ENCODE peak calls at places on chromosome 9, in eight cellular contexts. T is CD8-positive, alpha-beta T cell; U is left ventricle myocardium inferior; D is HepG2; P is right atrium auricular region; Q is breast epithelium; I is HCT116; L is astrocyte. B is an unnamed sample.

GRCh38 chr9:90600029-90600428 is 42.6 kb downstream of the DIRAS2 start:
- DNase-seq in Q (no peak), L (no peak), U (no peak), T (no peak), P (no peak), D (no peak), I (no peak), B (no peak)

GRCh38 chr9:121694582-121694981 is 43.1 kb downstream of the DAB2IP start:
- DNase-seq in U (no peak), L (no peak), D (no peak), T (no peak), I (no peak), Q (no peak), P (no peak), B (no peak)

GRCh38 chr9:87276327-87276841 is 221.3 kb upstream of the DAPK1 start:
- DNase-seq in T (no peak), L (peak; percentile 84), Q (no peak), P (no peak), U (no peak), D (no peak), I (no peak), B (no peak)

GRCh38 chr9:134010310-134010709 is 15.0 kb upstream of the BRD3OS start:
- DNase-seq in L (no peak), U (no peak), I (no peak), T (no peak), Q (no peak), P (no peak), D (no peak), B (no peak)

GRCh38 chr9:121138973-121139372 is 62.7 kb downstream of the RAB14 start:
- DNase-seq in U (no peak), L (no peak), T (no peak), I (no peak), P (no peak), Q (no peak), D (no peak), B (no peak)

GRCh38 chr9:113578877-113579269 is 115.3 kb downstream of the RGS3 start:
- DNase-seq in Q (peak; percentile 78), P (peak; percentile 77), U (peak; percentile 43), I (peak; percentile 59), L (peak; percentile 97), D (no peak), T (peak; percentile 87), B (no peak)

GRCh38 chr9:97670586-97670985 is 26.6 kb downstream of the XPA start:
- DNase-seq in Q (no peak), P (no peak), T (no peak), I (no peak), L (no peak), D (no peak), U (no peak), B (no peak)

GRCh38 chr9:124262596-124263045 is 4.9 kb downstream of the NEK6 start:
- DNase-seq in L (peak; percentile 77), I (no peak), P (no peak), Q (no peak), U (no peak), T (no peak), D (no peak), B (no peak)

GRCh38 chr9:104856413-104856941 is 71.5 kb downstream of the ABCA1 start:
- DNase-seq in U (no peak), L (no peak), Q (no peak), P (no peak), I (no peak), T (no peak), D (peak; percentile 86), B (no peak)

GRCh38 chr9:93897075-93897970 is 57.8 kb downstream of the BARX1 start:
- DNase-seq in T (no peak), U (no peak), L (no peak), I (no peak), Q (no peak), P (no peak), D (no peak), B (no peak)

GRCh38 chr9:115672477-115673316 is 480.9 kb upstream of the PAPPA start:
- DNase-seq in Q (no peak), U (no peak), T (no peak), I (no peak), L (peak; percentile 99), D (peak; percentile 1), P (no peak), B (peak; percentile 96)

GRCh38 chr9:82789155-82789824 is 273.7 kb downstream of the RASEF start:
- DNase-seq in L (no peak), T (no peak), U (no peak), D (no peak), Q (no peak), I (no peak), P (no peak), B (no peak)

GRCh38 chr9:130482463-130482862 is 37.7 kb downstream of the ASS1 start:
- DNase-seq in P (no peak), I (no peak), T (no peak), Q (no peak), L (no peak), D (no peak), U (no peak), B (no peak)

GRCh38 chr9:100468041-100468440 is 4.9 kb upstream of the TMEFF1 start:
- DNase-seq in D (no peak), I (no peak), P (no peak), T (no peak), L (no peak), U (no peak), Q (no peak), B (no peak)

GRCh38 chr9:76271755-76272154 is 122.5 kb downstream of the RFK start:
- DNase-seq in Q (no peak), D (no peak), T (no peak), U (no peak), L (peak; percentile 56), P (no peak), I (no peak), B (no peak)

GRCh38 chr9:83630938-83631457 is 8.1 kb downstream of the IDNK start:
- DNase-seq in D (no peak), T (no peak), L (peak; percentile 8), U (no peak), Q (no peak), I (no peak), P (no peak), B (no peak)

DNA sequence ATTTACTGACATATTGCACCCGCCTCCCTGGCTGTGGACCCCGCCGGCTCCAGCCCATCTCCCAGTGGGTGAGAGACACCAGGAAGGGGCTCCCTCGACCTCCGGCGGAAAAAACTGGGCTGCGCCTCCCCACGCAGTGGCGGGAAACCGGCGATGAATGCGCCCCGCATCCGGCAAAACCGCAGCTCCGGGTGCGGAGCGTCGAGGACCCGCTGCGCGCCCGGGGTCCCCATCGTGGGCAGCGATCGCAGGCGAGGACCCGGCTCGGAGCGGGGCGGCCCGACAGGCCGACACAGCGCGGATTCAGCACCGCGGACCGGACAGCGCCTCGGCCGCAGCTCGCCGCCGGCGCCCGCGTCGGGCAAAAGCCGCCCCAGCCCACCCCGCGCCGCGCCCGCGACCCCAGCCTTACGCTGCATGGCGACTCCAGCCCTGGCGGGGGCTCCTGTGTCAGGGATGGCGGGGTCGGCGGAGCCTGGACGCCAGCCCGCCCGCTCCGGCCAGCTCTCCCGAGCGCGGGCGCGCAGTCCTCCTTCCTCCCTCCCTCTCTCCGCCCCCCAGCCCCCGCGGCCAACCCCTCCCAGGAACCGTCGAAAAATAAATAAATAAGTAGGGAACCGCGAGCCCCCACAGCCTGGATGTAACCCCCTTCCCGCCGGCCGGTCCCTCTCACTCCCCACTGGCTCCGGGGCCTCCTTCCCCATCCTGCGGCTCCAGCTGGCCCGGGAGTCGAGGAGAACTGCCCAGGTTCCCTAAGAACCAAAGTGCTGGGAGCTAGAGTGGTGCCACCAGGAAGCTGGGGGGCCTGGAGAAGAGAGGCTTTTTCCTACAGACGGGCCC is 3.1 kb downstream of the LHX3 start:
- DNase-seq in T (no peak), D (no peak), Q (no peak), L (no peak), I (no peak), P (no peak), U (no peak), B (no peak)
- H3K27me3 ChIP-seq in T (peaks cover 4% of the 10 kb centered on the region), D (peaks cover 55% of the 10 kb centered on the region), Q (peaks cover 88% of the 10 kb centered on the region), L (peaks cover 67% of the 10 kb centered on the region), I (no peaks in the 10 kb centered on the region), P (peaks cover 69% of the 10 kb centered on the region), U (peaks cover 89% of the 10 kb centered on the region), B (peaks cover 66% of the 10 kb centered on the region)

GRCh38 chr9:20582150-20582549 is 40.1 kb downstream of the MLLT3 start:
- DNase-seq in L (no peak), D (no peak), Q (no peak), I (no peak), P (no peak), T (no peak), U (no peak), B (no peak)

GRCh38 chr9:20579544-20580309 is 42.6 kb downstream of the MLLT3 start:
- DNase-seq in L (no peak), P (no peak), I (no peak), T (no peak), Q (no peak), D (no peak), U (no peak), B (no peak)

GRCh38 chr9:20584968-20585643 is 37.2 kb downstream of the MLLT3 start:
- DNase-seq in D (no peak), U (no peak), P (no peak), T (no peak), Q (no peak), L (no peak), I (no peak), B (no peak)

DNA sequence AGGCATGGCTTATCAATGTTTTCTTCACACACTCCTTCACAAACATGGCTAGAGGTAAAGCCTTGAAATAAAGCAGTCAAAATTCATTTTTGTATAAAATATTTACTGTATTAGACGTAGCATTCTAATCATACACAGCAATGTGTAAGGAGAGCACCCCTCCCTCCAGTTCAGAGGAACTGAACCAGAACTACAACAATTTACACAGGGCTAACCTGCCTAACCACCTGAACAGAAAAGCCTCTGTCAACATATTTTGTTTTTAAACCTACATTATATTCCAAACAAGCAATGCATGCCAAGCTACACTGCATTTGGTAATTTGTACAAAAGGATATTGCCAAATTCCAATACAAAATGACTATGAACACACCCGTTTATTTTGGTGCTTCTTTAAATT is 41.6 kb downstream of the MLLT3 start:
- DNase-seq in L (no peak), T (no peak), D (no peak), P (no peak), U (no peak), Q (no peak), I (no peak), B (no peak)
- H3K4me3 ChIP-seq in L (no peak overlapping the region), T (no peak overlapping the region), D (no peak overlapping the region), P (no peak overlapping the region), U (no peak overlapping the region), Q (no peak overlapping the region), I (no peak overlapping the region), B (no peak overlapping the region)

GRCh38 chr9:137236238-137236935 is 4.7 kb upstream of the TUBB4B start:
- DNase-seq in I (no peak), Q (peak; percentile 76), T (peak; percentile 90), U (peak; percentile 87), D (peak; percentile 87), L (peak; percentile 25), P (peak; percentile 86), B (peak; percentile 33)
- TF ChIP-seq CTCF in I (no peak), Q (peak; percentile 99), T (peak; percentile 100), U (peak; percentile 99), D (peak; percentile 99), L (peak; percentile 71), P (peak; percentile 100), B (peak; percentile 95)

DNA sequence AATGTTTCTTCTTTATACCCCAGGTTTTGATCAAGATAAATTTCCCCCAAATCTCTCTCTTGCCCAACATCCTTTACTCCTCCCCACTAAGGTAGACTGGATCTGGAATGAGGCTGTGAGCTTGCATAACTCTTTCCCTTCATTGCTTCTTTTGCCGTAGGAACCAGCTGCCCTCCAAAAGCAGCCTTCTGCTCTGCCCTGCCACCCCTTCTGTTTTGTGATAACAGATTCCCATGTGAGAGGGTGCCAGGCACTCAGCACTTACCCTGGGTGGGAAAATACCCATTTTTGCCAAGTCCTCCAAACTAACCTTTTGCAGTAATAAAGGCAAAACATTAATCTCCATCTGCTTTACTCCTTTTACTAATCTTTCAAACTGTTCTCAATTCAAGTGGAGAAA is 182.6 kb downstream of the ASTN2 start:
- DNase-seq in Q (no peak), D (no peak), U (no peak), T (no peak), P (no peak), L (no peak), I (no peak), B (no peak)
- H3K27me3 ChIP-seq in Q (no peaks in the 10 kb centered on the region), D (no peaks in the 10 kb centered on the region), U (peaks cover 7% of the 10 kb centered on the region), T (no peaks in the 10 kb centered on the region), P (no peaks in the 10 kb centered on the region), L (no peaks in the 10 kb centered on the region), I (no peaks in the 10 kb centered on the region), B (no peaks in the 10 kb centered on the region)

B was measured in AG04450.